ENCODE peak calls at places on chromosome X, in four cellular contexts. One of them, this sample, is unnamed.

GRCh38 chrX:50691820-50692219 is 122.2 kb downstream of the SHROOM4 start:
- DNase-seq in glutamatergic neuron: no peak
- DNase-seq in A549: peak; percentile 18
- DNase-seq in fibroblast of lung: peak; percentile 23
- DNase-seq in this sample: peak; percentile 8

GRCh38 chrX:103175944-103176753 is 38.8 kb upstream of the BEX4 start:
- DNase-seq in fibroblast of lung: peak; percentile 13
- DNase-seq in glutamatergic neuron: peak; percentile 72
- DNase-seq in A549: peak; percentile 37
- DNase-seq in this sample: peak; percentile 73

GRCh38 chrX:107677909-107678308 is 49.6 kb downstream of the PRPS1 start:
- DNase-seq in glutamatergic neuron: no peak
- DNase-seq in A549: no peak
- DNase-seq in fibroblast of lung: no peak
- DNase-seq in this sample: no peak

GRCh38 chrX:134746379-134746723 is 88.1 kb upstream of the PLAC1 start:
- DNase-seq in fibroblast of lung: peak; percentile 73
- DNase-seq in A549: no peak
- DNase-seq in glutamatergic neuron: no peak
- DNase-seq in this sample: no peak

GRCh38 chrX:25021132-25021498 is 5.3 kb upstream of the ARX start:
- DNase-seq in glutamatergic neuron: no peak
- DNase-seq in A549: peak; percentile 37
- DNase-seq in fibroblast of lung: no peak
- DNase-seq in this sample: no peak

GRCh38 chrX:40933132-40934078 is 151.8 kb upstream of the USP9X start:
- DNase-seq in fibroblast of lung: peak; percentile 72
- DNase-seq in glutamatergic neuron: no peak
- DNase-seq in A549: no peak
- DNase-seq in this sample: no peak

GRCh38 chrX:10158279-10158939 is 1.6 kb downstream of the CLCN4 start:
- DNase-seq in fibroblast of lung: no peak
- DNase-seq in glutamatergic neuron: peak; percentile 84
- DNase-seq in A549: peak; percentile 25
- DNase-seq in this sample: peak; percentile 61

GRCh38 chrX:133726211-133726630 is 259.2 kb downstream of the GPC3 start:
- DNase-seq in glutamatergic neuron: no peak
- DNase-seq in A549: peak; percentile 18
- DNase-seq in fibroblast of lung: peak; percentile 68
- DNase-seq in this sample: no peak

GRCh38 chrX:153857348-153857903 is 27.1 kb upstream of the PDZD4 start:
- DNase-seq in A549: no peak
- DNase-seq in fibroblast of lung: no peak
- DNase-seq in glutamatergic neuron: no peak
- DNase-seq in this sample: no peak

GRCh38 chrX:44082829-44083228 is 109.6 kb upstream of the NDP start:
- DNase-seq in A549: no peak
- DNase-seq in fibroblast of lung: peak; percentile 30
- DNase-seq in glutamatergic neuron: no peak
- DNase-seq in this sample: no peak

GRCh38 chrX:48472851-48473717 is 2.9 kb upstream of the FTSJ1 start:
- DNase-seq in glutamatergic neuron: no peak
- DNase-seq in A549: no peak
- DNase-seq in fibroblast of lung: no peak
- DNase-seq in this sample: no peak

GRCh38 chrX:132961511-132961910 is 3.1 kb upstream of the HS6ST2 start:
- DNase-seq in A549: no peak
- DNase-seq in fibroblast of lung: no peak
- DNase-seq in glutamatergic neuron: no peak
- DNase-seq in this sample: no peak

GRCh38 chrX:68439341-68439740 is 6.0 kb upstream of the OPHN1 start:
- DNase-seq in fibroblast of lung: no peak
- DNase-seq in A549: no peak
- DNase-seq in glutamatergic neuron: no peak
- DNase-seq in this sample: no peak

GRCh38 chrX:68842781-68843581 is 14.2 kb downstream of the EFNB1 start:
- DNase-seq in fibroblast of lung: peak; percentile 67
- DNase-seq in A549: no peak
- DNase-seq in glutamatergic neuron: no peak
- DNase-seq in this sample: no peak

GRCh38 chrX:135477576-135477975 is 42.9 kb upstream of the INTS6L start:
- DNase-seq in A549: peak; percentile 6
- DNase-seq in glutamatergic neuron: peak; percentile 26
- DNase-seq in fibroblast of lung: peak; percentile 63
- DNase-seq in this sample: peak; percentile 35

GRCh38 chrX:107716045-107716684 is 59.4 kb downstream of the TSC22D3 start:
- DNase-seq in glutamatergic neuron: peak; percentile 73
- DNase-seq in A549: peak; percentile 30
- DNase-seq in fibroblast of lung: peak; percentile 49
- DNase-seq in this sample: peak; percentile 60

GRCh38 chrX:40012800-40013682 is 84.7 kb downstream of the BCOR start:
- DNase-seq in glutamatergic neuron: peak; percentile 37
- DNase-seq in A549: peak; percentile 28
- DNase-seq in fibroblast of lung: peak; percentile 59
- DNase-seq in this sample: peak; percentile 66

GRCh38 chrX:24963823-24964222 is 51.9 kb downstream of the ARX start:
- DNase-seq in glutamatergic neuron: no peak
- DNase-seq in A549: no peak
- DNase-seq in fibroblast of lung: peak; percentile 17
- DNase-seq in this sample: peak; percentile 10

GRCh38 chrX:153319295-153319694 is 2.3 kb downstream of the PNMA6F start:
- DNase-seq in A549: no peak
- DNase-seq in fibroblast of lung: no peak
- DNase-seq in glutamatergic neuron: no peak
- DNase-seq in this sample: no peak

GRCh38 chrX:57821703-57822375 is 88.4 kb downstream of the ZXDA start:
- DNase-seq in A549: peak; percentile 15
- DNase-seq in glutamatergic neuron: no peak
- DNase-seq in fibroblast of lung: peak; percentile 30
- DNase-seq in this sample: no peak

GRCh38 chrX:103585421-103586313 is at the start of gene TCEAL4:
- DNase-seq in glutamatergic neuron: peak; percentile 69
- DNase-seq in fibroblast of lung: peak; percentile 12
- DNase-seq in A549: peak; percentile 54
- DNase-seq in this sample: peak; percentile 64

GRCh38 chrX:56068274-56068758 is 163.8 kb upstream of the KLF8 start:
- DNase-seq in A549: no peak
- DNase-seq in glutamatergic neuron: no peak
- DNase-seq in fibroblast of lung: no peak
- DNase-seq in this sample: no peak

GRCh38 chrX:107485019-107485418 is 35.6 kb downstream of the FRMPD3 start:
- DNase-seq in A549: no peak
- DNase-seq in glutamatergic neuron: no peak
- DNase-seq in fibroblast of lung: peak; percentile 20
- DNase-seq in this sample: no peak

GRCh38 chrX:3651272-3651671 is 62.2 kb downstream of the PRKX start:
- DNase-seq in A549: no peak
- DNase-seq in glutamatergic neuron: no peak
- DNase-seq in fibroblast of lung: peak; percentile 21
- DNase-seq in this sample: no peak

GRCh38 chrX:41238543-41238942 is 95.4 kb upstream of the DDX3X start:
- DNase-seq in fibroblast of lung: peak; percentile 66
- DNase-seq in glutamatergic neuron: no peak
- DNase-seq in A549: no peak
- DNase-seq in this sample: no peak

GRCh38 chrX:44621088-44621487 is 78.4 kb upstream of the FUNDC1 start:
- DNase-seq in glutamatergic neuron: no peak
- DNase-seq in fibroblast of lung: no peak
- DNase-seq in A549: no peak
- DNase-seq in this sample: no peak

GRCh38 chrX:68827848-68828562 is 816 bp upstream of the EFNB1 start:
- DNase-seq in fibroblast of lung: peak; percentile 63
- DNase-seq in A549: peak; percentile 31
- DNase-seq in glutamatergic neuron: peak; percentile 87
- DNase-seq in this sample: peak; percentile 87

GRCh38 chrX:134999469-134999868 is 8.7 kb downstream of the SMIM10 start:
- DNase-seq in fibroblast of lung: peak; percentile 46
- DNase-seq in A549: peak; percentile 22
- DNase-seq in glutamatergic neuron: no peak
- DNase-seq in this sample: no peak

GRCh38 chrX:108090474-108091265 is 672 bp downstream of the PSMD10 start:
- DNase-seq in fibroblast of lung: peak; percentile 53
- DNase-seq in A549: peak; percentile 56
- DNase-seq in glutamatergic neuron: no peak
- DNase-seq in this sample: no peak

GRCh38 chrX:115372026-115372610 is 82.6 kb downstream of the LUZP4 start:
- DNase-seq in glutamatergic neuron: no peak
- DNase-seq in A549: peak; percentile 53
- DNase-seq in fibroblast of lung: peak; percentile 80
- DNase-seq in this sample: no peak

GRCh38 chrX:40462797-40463196 is 118.0 kb upstream of the ATP6AP2 start:
- DNase-seq in glutamatergic neuron: no peak
- DNase-seq in A549: no peak
- DNase-seq in fibroblast of lung: peak; percentile 32
- DNase-seq in this sample: no peak

GRCh38 chrX:147912093-147912801 is 528 bp downstream of the FMR1 start:
- DNase-seq in fibroblast of lung: peak; percentile 46
- DNase-seq in glutamatergic neuron: peak; percentile 33
- DNase-seq in A549: peak; percentile 22
- DNase-seq in this sample: peak; percentile 23

GRCh38 chrX:54758114-54759055 is 39.7 kb downstream of the ITIH6 start:
- DNase-seq in A549: no peak
- DNase-seq in glutamatergic neuron: no peak
- DNase-seq in fibroblast of lung: no peak
- DNase-seq in this sample: no peak

GRCh38 chrX:25300994-25301393 is 285.2 kb upstream of the ARX start:
- DNase-seq in A549: no peak
- DNase-seq in fibroblast of lung: no peak
- DNase-seq in glutamatergic neuron: no peak
- DNase-seq in this sample: no peak

GRCh38 chrX:50697691-50698090 is 116.3 kb downstream of the SHROOM4 start:
- DNase-seq in glutamatergic neuron: no peak
- DNase-seq in A549: no peak
- DNase-seq in fibroblast of lung: peak; percentile 90
- DNase-seq in this sample: no peak

GRCh38 chrX:32985544-32985943 is 225.8 kb downstream of the DMD start:
- DNase-seq in glutamatergic neuron: no peak
- DNase-seq in A549: no peak
- DNase-seq in fibroblast of lung: no peak
- DNase-seq in this sample: no peak

DNA sequence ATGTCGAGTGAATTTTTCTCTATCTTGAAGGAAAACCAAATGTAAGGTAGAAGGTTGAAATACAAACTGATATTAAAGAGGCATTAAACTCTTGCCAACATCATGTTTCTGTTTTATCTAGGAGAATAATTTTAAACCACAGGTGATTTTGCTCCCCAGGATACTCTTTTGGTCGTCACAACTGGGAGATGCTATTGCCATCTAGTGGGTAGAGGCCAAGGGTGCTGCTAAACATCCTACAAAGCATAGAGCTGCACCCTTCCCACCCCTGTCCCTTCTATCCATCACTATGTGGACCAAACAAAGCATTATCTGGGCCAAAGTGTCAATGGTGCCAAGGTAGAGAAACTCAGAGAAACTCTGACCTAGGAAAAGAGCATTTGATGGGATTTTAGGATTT is 154.6 kb upstream of the MAGEB2 start:
- DNase-seq in fibroblast of lung: peak; percentile 6
- DNase-seq in glutamatergic neuron: no peak
- DNase-seq in A549: no peak
- DNase-seq in this sample: peak; percentile 13
- TF ChIP-seq CTCF in fibroblast of lung: peak; percentile 34
- TF ChIP-seq CTCF in glutamatergic neuron: no peak
- TF ChIP-seq CTCF in A549: peak; percentile 37
- TF ChIP-seq CTCF in this sample: peak; percentile 59

GRCh38 chrX:6644411-6644810 is 109.5 kb upstream of the VCX3A start:
- DNase-seq in A549: no peak
- DNase-seq in glutamatergic neuron: no peak
- DNase-seq in fibroblast of lung: no peak
- DNase-seq in this sample: peak; percentile 2
- TF ChIP-seq CTCF in A549: no peak
- TF ChIP-seq CTCF in glutamatergic neuron: peak; percentile 57
- TF ChIP-seq CTCF in fibroblast of lung: no peak
- TF ChIP-seq CTCF in this sample: no peak

GRCh38 chrX:126670258-126670657 is 117.6 kb upstream of the DCAF12L1 start:
- DNase-seq in A549: no peak
- DNase-seq in glutamatergic neuron: no peak
- DNase-seq in fibroblast of lung: no peak
- DNase-seq in this sample: no peak
- TF ChIP-seq CTCF in A549: no peak
- TF ChIP-seq CTCF in glutamatergic neuron: no peak
- TF ChIP-seq CTCF in fibroblast of lung: no peak
- TF ChIP-seq CTCF in this sample: no peak

DNA sequence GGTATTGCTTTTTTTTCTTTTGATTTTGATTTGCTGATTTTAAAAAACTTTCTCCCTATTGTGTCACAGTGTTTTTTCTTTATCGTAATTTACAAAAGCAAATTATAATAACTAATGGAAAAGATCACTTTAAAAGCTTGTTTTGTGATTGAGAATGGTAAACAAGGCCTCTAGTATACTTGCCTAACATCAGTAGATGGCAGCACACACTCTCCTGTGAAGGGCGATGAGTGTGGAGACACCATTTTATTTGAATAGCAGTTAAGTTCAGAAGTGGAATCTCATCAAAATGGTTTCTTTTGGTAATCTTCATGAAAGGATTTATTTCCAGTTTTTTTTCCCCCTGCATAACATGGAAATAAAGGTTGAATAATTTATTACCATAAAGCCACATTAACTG is 72.3 kb downstream of the PAK3 start:
- DNase-seq in A549: no peak
- DNase-seq in glutamatergic neuron: no peak
- DNase-seq in fibroblast of lung: peak; percentile 10
- DNase-seq in this sample: peak; percentile 9
- TF ChIP-seq CTCF in A549: peak; percentile 8
- TF ChIP-seq CTCF in glutamatergic neuron: no peak
- TF ChIP-seq CTCF in fibroblast of lung: no peak
- TF ChIP-seq CTCF in this sample: peak; percentile 41

GRCh38 chrX:89021964-89022363 is 274.9 kb downstream of the CPXCR1 start:
- DNase-seq in glutamatergic neuron: no peak
- DNase-seq in fibroblast of lung: no peak
- DNase-seq in A549: no peak
- DNase-seq in this sample: no peak
- TF ChIP-seq CTCF in glutamatergic neuron: no peak
- TF ChIP-seq CTCF in fibroblast of lung: no peak
- TF ChIP-seq CTCF in A549: no peak
- TF ChIP-seq CTCF in this sample: no peak

This sample was measured in nephron progenitor cell.